ENCODE peak calls at places on chromosomes 7 and 10, in four cellular contexts. One of them, this sample, is unnamed.

GRCh38 chr10:34906021-34906965 is 91.2 kb upstream of the PARD3 start:
- DNase-seq in K562: no peak
- DNase-seq in H1: peak
- DNase-seq in WTC11: peak
- DNase-seq in this sample: peak

GRCh38 chr10:88755753-88756152 is 4.1 kb upstream of the LIPN start:
- DNase-seq in WTC11: no peak
- DNase-seq in H1: no peak
- DNase-seq in K562: no peak
- DNase-seq in this sample: no peak

GRCh38 chr7:132377043-132377442 is 199.2 kb downstream of the PLXNA4 start:
- DNase-seq in H1: no peak
- DNase-seq in WTC11: no peak
- DNase-seq in K562: no peak
- DNase-seq in this sample: peak

GRCh38 chr7:143408686-143409551 is at the start of gene EPHA1:
- DNase-seq in K562: peak
- DNase-seq in H1: peak
- DNase-seq in WTC11: peak
- DNase-seq in this sample: no peak

GRCh38 chr7:156456503-156457115 is 184.0 kb upstream of the RNF32 start:
- DNase-seq in H1: no peak
- DNase-seq in K562: no peak
- DNase-seq in WTC11: no peak
- DNase-seq in this sample: no peak

GRCh38 chr7:124764847-124765400 is 668 bp downstream of the GPR37 start:
- DNase-seq in K562: no peak
- DNase-seq in WTC11: peak
- DNase-seq in H1: peak
- DNase-seq in this sample: peak

GRCh38 chr7:80940539-80941205 is 21.8 kb upstream of the SEMA3C start:
- DNase-seq in K562: no peak
- DNase-seq in WTC11: no peak
- DNase-seq in H1: no peak
- DNase-seq in this sample: no peak

GRCh38 chr7:111132833-111133232 is 41.9 kb downstream of the LRRN3 start:
- DNase-seq in H1: no peak
- DNase-seq in K562: no peak
- DNase-seq in WTC11: no peak
- DNase-seq in this sample: no peak

GRCh38 chr7:79786187-79786586 is 332.7 kb upstream of the MAGI2 start:
- DNase-seq in K562: no peak
- DNase-seq in WTC11: no peak
- DNase-seq in H1: no peak
- DNase-seq in this sample: no peak

GRCh38 chr10:47038881-47039557 is 127.8 kb downstream of the PTPN20 start:
- DNase-seq in K562: peak
- DNase-seq in H1: no peak
- DNase-seq in WTC11: peak
- DNase-seq in this sample: no peak

GRCh38 chr10:47040681-47041080 is 129.5 kb downstream of the PTPN20 start:
- DNase-seq in WTC11: no peak
- DNase-seq in H1: no peak
- DNase-seq in K562: no peak
- DNase-seq in this sample: no peak

GRCh38 chr10:47039558-47039905 is 128.3 kb downstream of the PTPN20 start:
- DNase-seq in K562: no peak
- DNase-seq in WTC11: no peak
- DNase-seq in H1: no peak
- DNase-seq in this sample: no peak

GRCh38 chr10:47041401-47042198 is 130.4 kb downstream of the PTPN20 start:
- DNase-seq in H1: no peak
- DNase-seq in WTC11: no peak
- DNase-seq in K562: no peak
- DNase-seq in this sample: no peak

DNA sequence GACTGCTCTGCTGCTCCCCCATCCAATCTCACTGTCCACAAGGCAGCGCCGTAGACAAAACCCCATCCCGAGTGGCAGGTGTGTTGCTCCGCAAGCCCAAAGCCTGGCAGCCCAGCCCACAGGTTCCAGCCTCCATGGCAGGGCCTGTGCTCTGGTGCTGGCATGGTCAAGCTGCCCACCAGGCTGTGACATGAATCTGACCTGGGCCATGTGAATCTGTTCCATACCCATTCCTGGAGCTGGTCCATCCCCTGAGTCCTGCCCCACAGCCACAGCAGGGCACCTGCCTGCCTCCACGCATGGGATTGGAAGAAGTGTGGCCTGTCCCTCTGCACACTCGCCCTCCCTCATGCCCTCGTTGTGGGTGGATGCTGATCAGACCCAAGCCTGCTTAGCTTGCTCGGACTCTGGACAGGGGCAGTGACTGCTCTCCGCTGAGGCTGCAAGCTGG is 128.8 kb downstream of the PTPN20 start:
- DNase-seq in K562: no peak
- DNase-seq in WTC11: peak
- DNase-seq in H1: no peak
- DNase-seq in this sample: no peak
- TF ChIP-seq TEAD4 in K562: no peak
- TF ChIP-seq TEAD4 in WTC11: no peak
- TF ChIP-seq TEAD4 in H1: no peak
- TF ChIP-seq TEAD4 in this sample: no peak

DNA sequence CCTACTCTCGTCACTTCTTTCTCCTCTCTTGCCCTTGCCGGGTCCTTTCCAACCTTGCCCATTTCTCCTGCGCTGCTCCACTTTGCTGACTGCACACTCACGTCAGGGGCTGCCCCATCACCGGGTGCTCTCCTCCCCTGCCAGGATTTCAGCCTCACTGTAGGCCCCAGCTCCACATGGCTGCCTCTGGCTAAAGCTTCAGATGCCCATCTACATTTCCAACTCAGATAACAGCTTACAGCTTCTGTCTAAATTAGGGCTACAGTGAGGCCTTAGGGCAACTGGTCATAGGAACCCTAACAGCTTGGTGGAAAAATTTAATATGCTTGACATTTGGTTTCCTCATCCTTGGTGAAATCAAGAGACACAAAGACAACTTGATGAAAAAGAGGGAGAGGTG is 25.9 kb downstream of the C10orf120 start:
- DNase-seq in H1: no peak
- DNase-seq in WTC11: no peak
- DNase-seq in K562: no peak
- DNase-seq in this sample: peak
- TF ChIP-seq TEAD4 in H1: no peak
- TF ChIP-seq TEAD4 in WTC11: no peak
- TF ChIP-seq TEAD4 in K562: no peak
- TF ChIP-seq TEAD4 in this sample: no peak

GRCh38 chr7:414681-415560 is 104.7 kb downstream of the PDGFA start:
- DNase-seq in WTC11: peak
- DNase-seq in H1: no peak
- DNase-seq in K562: no peak
- DNase-seq in this sample: peak

GRCh38 chr7:417625-417889 is 102.1 kb downstream of the PDGFA start:
- DNase-seq in H1: no peak
- DNase-seq in WTC11: no peak
- DNase-seq in K562: no peak
- DNase-seq in this sample: no peak

GRCh38 chr7:416761-417624 is 102.7 kb downstream of the PDGFA start:
- DNase-seq in WTC11: no peak
- DNase-seq in H1: no peak
- DNase-seq in K562: no peak
- DNase-seq in this sample: peak

GRCh38 chr7:417973-418601 is 101.6 kb downstream of the PDGFA start:
- DNase-seq in K562: no peak
- DNase-seq in WTC11: no peak
- DNase-seq in H1: no peak
- DNase-seq in this sample: no peak

GRCh38 chr7:415646-416525 is 103.8 kb downstream of the PDGFA start:
- DNase-seq in WTC11: peak
- DNase-seq in H1: peak
- DNase-seq in K562: no peak
- DNase-seq in this sample: peak
- TF ChIP-seq TEAD4 in WTC11: no peak
- TF ChIP-seq TEAD4 in H1: no peak
- TF ChIP-seq TEAD4 in K562: no peak
- TF ChIP-seq TEAD4 in this sample: no peak

GRCh38 chr10:119656760-119657159 is 5.6 kb downstream of the BAG3 start:
- DNase-seq in H1: no peak
- DNase-seq in K562: no peak
- DNase-seq in WTC11: no peak
- DNase-seq in this sample: no peak

GRCh38 chr10:119659951-119660350 is 8.8 kb downstream of the BAG3 start:
- DNase-seq in WTC11: no peak
- DNase-seq in H1: no peak
- DNase-seq in K562: no peak
- DNase-seq in this sample: no peak

GRCh38 chr10:119658274-119658673 is 7.1 kb downstream of the BAG3 start:
- DNase-seq in WTC11: no peak
- DNase-seq in K562: peak
- DNase-seq in H1: no peak
- DNase-seq in this sample: no peak

GRCh38 chr10:119655566-119656001 is 4.4 kb downstream of the BAG3 start:
- DNase-seq in WTC11: no peak
- DNase-seq in K562: peak
- DNase-seq in H1: no peak
- DNase-seq in this sample: peak

DNA sequence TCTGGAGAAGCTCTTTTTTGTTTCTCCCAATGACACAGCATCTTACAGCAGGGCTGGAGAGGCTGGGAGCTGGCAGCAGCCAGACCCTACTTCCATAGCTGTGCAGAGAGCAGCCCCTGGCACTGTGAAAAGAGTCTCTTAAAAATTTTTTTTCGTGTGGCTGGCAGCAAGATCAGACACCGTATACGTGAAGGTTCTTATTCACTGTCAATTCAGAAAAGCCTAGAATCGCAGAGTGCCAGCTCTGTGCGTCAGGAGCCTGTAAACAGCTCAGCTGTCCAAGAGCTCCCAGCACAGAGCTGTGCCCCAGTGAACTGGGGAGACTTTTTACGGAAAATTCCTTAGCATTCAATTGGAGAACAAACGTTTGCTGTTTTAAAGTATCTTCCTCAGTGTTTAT is 6.5 kb downstream of the BAG3 start:
- DNase-seq in H1: no peak
- DNase-seq in WTC11: no peak
- DNase-seq in K562: no peak
- DNase-seq in this sample: no peak
- TF ChIP-seq TEAD4 in H1: no peak
- TF ChIP-seq TEAD4 in WTC11: no peak
- TF ChIP-seq TEAD4 in K562: no peak
- TF ChIP-seq TEAD4 in this sample: no peak